ENCODE peak calls at places on chromosomes 3 and 15, in eight cellular contexts. V is NCI-H2029; X is fibroblast of gingiva; N is activated CD8-positive, alpha-beta memory T cell treated with anti-CD3 and anti-CD28 coated beads for 48 hours; Q is skeletal muscle cell; L is astrocyte of the spinal cord; U is progenitor cell of endocrine pancreas; D is NCI-H187. T is an unnamed sample.

GRCh38 chr3:55160241-55160877 is 232.5 kb upstream of the LRTM1 start:
- DNase-seq in U (no peak), X (peak), N (no peak), D (no peak), V (no peak), Q (peak), L (peak), T (peak)

GRCh38 chr15:37931868-37932267 is 2.6 kb upstream of the TMCO5A start:
- DNase-seq in Q (no peak), D (no peak), X (no peak), V (no peak), U (no peak), N (no peak), L (peak), T (no peak)

GRCh38 chr3:52237659-52238172 is 1.2 kb downstream of the TWF2 start:
- DNase-seq in X (peak), D (no peak), V (peak), Q (peak), N (no peak), L (peak), U (no peak), T (peak)

GRCh38 chr3:193831495-193832455 is 238.8 kb downstream of the OPA1 start:
- DNase-seq in D (no peak), L (peak), U (no peak), N (no peak), Q (no peak), V (peak), X (no peak), T (peak)

GRCh38 chr15:70491183-70491621 is 272.2 kb downstream of the UACA start:
- DNase-seq in V (no peak), U (no peak), X (no peak), N (no peak), D (no peak), L (peak), Q (no peak), T (no peak)

GRCh38 chr3:188270423-188270972 is 116.5 kb downstream of the LPP start:
- DNase-seq in U (no peak), D (no peak), X (peak), L (peak), N (no peak), Q (peak), V (no peak), T (no peak)

GRCh38 chr15:90862964-90863721 is 5.2 kb upstream of the FURIN start:
- DNase-seq in X (peak), D (no peak), U (no peak), Q (no peak), L (no peak), N (no peak), V (no peak), T (no peak)

GRCh38 chr3:151109401-151109800 is 23.9 kb downstream of the MED12L start:
- DNase-seq in V (no peak), D (no peak), L (no peak), Q (no peak), N (no peak), X (no peak), U (no peak), T (no peak)

GRCh38 chr15:40845511-40846284 is 1.9 kb downstream of the SPINT1 start:
- DNase-seq in X (no peak), U (peak), N (no peak), L (no peak), D (no peak), V (peak), Q (no peak), T (no peak)

GRCh38 chr3:11024181-11024580 is 31.6 kb downstream of the SLC6A1 start:
- DNase-seq in V (no peak), X (no peak), N (no peak), U (no peak), Q (no peak), D (no peak), L (no peak), T (no peak)

GRCh38 chr3:39143051-39143885 is 10.1 kb downstream of the CSRNP1 start:
- DNase-seq in U (no peak), X (no peak), D (no peak), Q (no peak), V (no peak), N (no peak), L (no peak), T (no peak)

GRCh38 chr15:99925661-99926461 is 192.6 kb upstream of the LYSMD4 start:
- DNase-seq in U (no peak), V (peak), L (no peak), Q (no peak), N (peak), D (no peak), X (no peak), T (peak)

GRCh38 chr15:99566157-99566900 is 545 bp downstream of the MEF2A start:
- DNase-seq in D (no peak), V (no peak), L (peak), Q (no peak), X (no peak), U (peak), N (no peak), T (peak)

GRCh38 chr3:151407928-151408327 is 23.4 kb upstream of the P2RY12 start:
- DNase-seq in D (no peak), X (no peak), Q (no peak), V (no peak), U (no peak), N (no peak), L (no peak), T (no peak)

GRCh38 chr3:58521002-58521670 is 15.9 kb downstream of the ACOX2 start:
- DNase-seq in L (no peak), N (no peak), U (no peak), V (no peak), X (no peak), Q (no peak), D (no peak), T (no peak)

GRCh38 chr15:99228120-99228770 is 21.1 kb downstream of the TTC23 start:
- DNase-seq in Q (no peak), D (no peak), L (no peak), V (peak), N (no peak), U (no peak), X (no peak), T (no peak)

GRCh38 chr3:111252795-111253194 is 181.2 kb downstream of the NECTIN3 start:
- DNase-seq in N (no peak), X (peak), V (no peak), L (peak), U (no peak), Q (no peak), D (no peak), T (no peak)

GRCh38 chr15:78991476-78991875 is 46.6 kb upstream of the CTSH start:
- DNase-seq in Q (no peak), X (no peak), L (no peak), N (no peak), D (no peak), V (no peak), U (no peak), T (no peak)

GRCh38 chr3:147195896-147196295 is 210.4 kb downstream of the ZIC4 start:
- DNase-seq in X (peak), Q (no peak), N (no peak), U (no peak), D (no peak), L (peak), V (no peak), T (no peak)

GRCh38 chr15:39188930-39189329 is 391.9 kb upstream of the THBS1 start:
- DNase-seq in N (no peak), V (no peak), U (no peak), L (peak), D (no peak), X (peak), Q (peak), T (no peak)

GRCh38 chr15:47338771-47339170 is 378.5 kb upstream of the SEMA6D start:
- DNase-seq in Q (no peak), D (no peak), U (no peak), L (no peak), N (no peak), X (no peak), V (no peak), T (no peak)

GRCh38 chr3:69181592-69182211 is 59.3 kb upstream of the LMOD3 start:
- DNase-seq in D (no peak), N (no peak), Q (no peak), L (peak), X (peak), V (no peak), U (no peak), T (no peak)

GRCh38 chr3:108062051-108062450 is 28.8 kb downstream of the CD47 start:
- DNase-seq in U (no peak), L (no peak), V (no peak), Q (no peak), D (no peak), N (no peak), X (no peak), T (no peak)

GRCh38 chr3:197478746-197479668 is 76.8 kb downstream of the BDH1 start:
- DNase-seq in X (peak), D (no peak), N (no peak), L (no peak), U (no peak), Q (no peak), V (no peak), T (no peak)

GRCh38 chr3:25781145-25781757 is 2.0 kb downstream of the NGLY1 start:
- DNase-seq in D (no peak), X (no peak), V (no peak), L (no peak), U (no peak), Q (no peak), N (no peak), T (no peak)

GRCh38 chr3:168165390-168166269 is 69.9 kb upstream of the GOLIM4 start:
- DNase-seq in U (peak), X (peak), L (peak), D (peak), N (no peak), V (peak), Q (peak), T (peak)

GRCh38 chr3:36653095-36653494 is 111.3 kb downstream of the DCLK3 start:
- DNase-seq in U (no peak), V (no peak), Q (peak), X (no peak), D (no peak), N (no peak), L (peak), T (no peak)

GRCh38 chr3:124260206-124260915 is 268.4 kb upstream of the ROPN1 start:
- DNase-seq in D (no peak), U (no peak), N (no peak), L (peak), V (no peak), X (peak), Q (peak), T (peak)

GRCh38 chr15:40992241-40992741 is 39.0 kb downstream of the CHAC1 start:
- DNase-seq in D (no peak), L (no peak), V (no peak), U (no peak), N (no peak), Q (no peak), X (no peak), T (no peak)

GRCh38 chr15:75227663-75228280 is 26.1 kb downstream of the C15orf39 start:
- DNase-seq in V (no peak), U (no peak), D (no peak), L (no peak), Q (no peak), N (no peak), X (no peak), T (no peak)

GRCh38 chr3:134650431-134651346 is at the start of gene KY:
- DNase-seq in U (peak), D (peak), L (peak), Q (no peak), N (no peak), V (peak), X (peak), T (peak)

GRCh38 chr3:81339040-81339845 is 422.2 kb downstream of the GBE1 start:
- DNase-seq in U (no peak), L (peak), V (no peak), Q (no peak), N (no peak), X (no peak), D (no peak), T (no peak)

GRCh38 chr3:150202696-150203095 is 205.4 kb upstream of the TSC22D2 start:
- DNase-seq in Q (no peak), N (no peak), D (no peak), L (no peak), V (no peak), U (no peak), X (peak), T (no peak)

GRCh38 chr3:13420817-13421755 is 964 bp upstream of the NUP210 start:
- DNase-seq in U (no peak), Q (no peak), N (peak), V (peak), D (no peak), L (no peak), X (no peak), T (no peak)

GRCh38 chr15:86591994-86592746 is 512.5 kb downstream of the AGBL1 start:
- DNase-seq in U (no peak), X (no peak), Q (no peak), V (no peak), L (no peak), N (no peak), D (no peak), T (peak)

GRCh38 chr3:57691411-57692133 is 1.3 kb downstream of the DENND6A start:
- DNase-seq in Q (no peak), D (no peak), L (peak), U (no peak), N (no peak), X (no peak), V (no peak), T (no peak)

GRCh38 chr3:120348065-120348980 is 831 bp downstream of the LRRC58 start:
- DNase-seq in L (peak), V (peak), N (peak), U (no peak), X (peak), Q (no peak), D (peak), T (no peak)

GRCh38 chr3:107997666-107998065 is 93.2 kb downstream of the CD47 start:
- DNase-seq in L (no peak), D (no peak), Q (no peak), V (no peak), U (no peak), X (no peak), N (no peak), T (no peak)

T was measured in heart right ventricle.